ENCODE peak calls at places on chromosomes 11 and 22, in five cellular contexts. A is trophoblast cell, K is H9, Q is IMR-90, F is neuronal stem cell. M is an unnamed sample.

GRCh38 chr11:25453471-25453870 is 878.5 kb upstream of the ANO3 start:
- DNase-seq in K (no peak), Q (no peak), F (no peak), A (no peak), M (no peak)

GRCh38 chr11:117378966-117379865 is 51.6 kb downstream of the CEP164 start:
- DNase-seq in A (no peak), Q (no peak), K (no peak), F (no peak), M (no peak)

GRCh38 chr11:108319541-108320145 is 96.8 kb downstream of the ATM start:
- DNase-seq in K (no peak), F (no peak), A (peak), Q (peak), M (no peak)

GRCh38 chr22:22387386-22387736 is 121.2 kb downstream of the ZNF280B start:
- DNase-seq in Q (no peak), A (no peak), K (no peak), F (no peak), M (no peak)

GRCh38 chr11:65891180-65892136 is 985 bp downstream of the CCDC85B start:
- DNase-seq in K (peak), A (no peak), F (no peak), Q (no peak), M (no peak)

GRCh38 chr11:69894126-69895047 is 75.2 kb upstream of the FGF3 start:
- DNase-seq in K (no peak), F (no peak), A (peak), Q (peak), M (no peak)

GRCh38 chr22:50340157-50340879 is 2.8 kb upstream of the PPP6R2 start:
- DNase-seq in F (no peak), K (no peak), A (peak), Q (no peak), M (peak)

GRCh38 chr11:76614471-76615183 is 55.9 kb downstream of the LRRC32 start:
- DNase-seq in F (no peak), K (no peak), A (no peak), Q (no peak), M (no peak)

GRCh38 chr11:46348566-46348981 is 1.3 kb downstream of the DGKZ start:
- DNase-seq in K (no peak), A (no peak), F (no peak), Q (no peak), M (no peak)

GRCh38 chr11:46345131-46345597 is 2.1 kb upstream of the DGKZ start:
- DNase-seq in F (no peak), K (peak), A (peak), Q (no peak), M (no peak)

GRCh38 chr11:46345881-46346484 is 1.3 kb upstream of the DGKZ start:
- DNase-seq in K (no peak), A (no peak), Q (no peak), F (no peak), M (no peak)

GRCh38 chr11:46347637-46348311 is 511 bp downstream of the DGKZ start:
- DNase-seq in K (no peak), Q (no peak), F (no peak), A (no peak), M (no peak)

GRCh38 chr11:46346886-46347636 is at the start of gene DGKZ:
- DNase-seq in K (peak), Q (peak), A (peak), F (peak), M (peak)
- H3K23ac ChIP-seq in K (no peak), Q (peak), A (no peak), F (peak), M (peak)

GRCh38 chr22:17638432-17639237 is at the start of gene BCL2L13:
- DNase-seq in K (peak), A (peak), Q (peak), F (peak), M (peak)
- H3K23ac ChIP-seq in K (no peak), A (peak), Q (peak), F (peak), M (no peak)

GRCh38 chr11:30586251-30587144 is at the start of gene MPPED2:
- DNase-seq in F (peak), A (peak), K (peak), Q (no peak), M (no peak)
- H3K23ac ChIP-seq in F (peak), A (no peak), K (no peak), Q (no peak), M (peak)

GRCh38 chr11:126059238-126059761 is 3.4 kb downstream of the CDON start:
- DNase-seq in F (no peak), K (no peak), Q (no peak), A (no peak), M (no peak)

GRCh38 chr11:126063510-126063858 is 818 bp upstream of the CDON start:
- DNase-seq in A (no peak), Q (no peak), K (no peak), F (no peak), M (no peak)

GRCh38 chr11:126060651-126061220 is 1.9 kb downstream of the CDON start:
- DNase-seq in A (no peak), K (no peak), F (no peak), Q (no peak), M (no peak)

GRCh38 chr11:126062679-126063509 is at the start of gene CDON:
- DNase-seq in A (peak), K (peak), F (peak), Q (peak), M (peak)

DNA sequence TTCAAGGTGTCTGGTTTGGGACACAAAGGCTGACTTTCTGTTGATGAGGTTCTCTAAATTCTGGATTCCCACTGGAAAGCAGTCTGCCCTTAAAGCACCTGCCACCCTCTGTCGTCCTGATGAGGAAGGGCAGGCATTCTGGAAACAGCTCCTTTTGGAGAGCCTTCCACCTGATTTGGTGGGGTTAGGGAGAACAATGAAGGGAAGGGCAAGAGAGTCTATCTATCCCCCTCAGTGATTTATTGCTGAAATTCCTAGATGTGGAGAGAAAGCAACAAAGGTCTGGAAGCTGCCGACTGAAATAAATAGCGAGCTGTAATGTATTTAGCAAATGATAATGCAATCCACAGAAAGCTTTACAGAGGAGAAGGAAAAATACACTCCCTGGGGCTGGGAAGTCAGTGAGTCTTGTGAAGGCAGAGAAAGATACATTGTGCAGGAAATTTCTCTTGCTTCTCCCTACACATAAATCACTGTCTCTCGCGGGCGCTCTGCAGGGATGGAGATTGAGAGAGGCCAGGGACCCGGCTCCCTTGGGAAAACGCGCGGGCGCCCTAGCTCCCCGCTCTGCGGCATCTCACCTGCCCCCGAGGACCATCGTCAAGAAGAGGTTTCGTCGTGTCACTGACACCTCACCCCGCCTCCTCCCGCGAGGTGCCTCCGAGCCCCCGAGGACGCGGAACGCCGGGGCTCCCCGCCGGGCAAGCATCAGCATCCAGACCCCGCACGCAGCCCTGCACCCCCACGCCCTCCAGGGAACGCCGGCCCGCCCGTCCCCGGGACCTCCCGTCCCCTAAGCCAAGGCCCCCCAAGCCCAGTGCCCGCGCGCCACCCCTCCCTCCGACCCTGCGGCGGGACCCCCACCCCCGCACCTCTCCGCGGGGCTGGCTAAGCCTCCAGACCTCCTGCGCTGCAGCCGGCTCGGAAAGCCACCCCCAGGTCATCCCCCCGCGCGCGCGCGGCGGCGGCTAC is 673 bp downstream of the CDON start:
- DNase-seq in A (peak), Q (peak), F (no peak), K (peak), M (peak)
- H3K23ac ChIP-seq in A (no peak), Q (no peak), F (peak), K (no peak), M (peak)

GRCh38 chr22:19877626-19878339 is 23.1 kb upstream of the GNB1L start:
- DNase-seq in K (no peak), A (no peak), Q (peak), F (no peak), M (peak)

GRCh38 chr22:19879248-19879575 is 24.5 kb upstream of the GNB1L start:
- DNase-seq in F (no peak), Q (no peak), A (no peak), K (peak), M (no peak)

GRCh38 chr22:19879651-19879995 is 24.9 kb upstream of the GNB1L start:
- DNase-seq in F (no peak), A (no peak), Q (no peak), K (peak), M (no peak)

GRCh38 chr22:19879996-19880785 is 25.5 kb upstream of the GNB1L start:
- DNase-seq in Q (no peak), K (peak), A (no peak), F (no peak), M (no peak)

DNA sequence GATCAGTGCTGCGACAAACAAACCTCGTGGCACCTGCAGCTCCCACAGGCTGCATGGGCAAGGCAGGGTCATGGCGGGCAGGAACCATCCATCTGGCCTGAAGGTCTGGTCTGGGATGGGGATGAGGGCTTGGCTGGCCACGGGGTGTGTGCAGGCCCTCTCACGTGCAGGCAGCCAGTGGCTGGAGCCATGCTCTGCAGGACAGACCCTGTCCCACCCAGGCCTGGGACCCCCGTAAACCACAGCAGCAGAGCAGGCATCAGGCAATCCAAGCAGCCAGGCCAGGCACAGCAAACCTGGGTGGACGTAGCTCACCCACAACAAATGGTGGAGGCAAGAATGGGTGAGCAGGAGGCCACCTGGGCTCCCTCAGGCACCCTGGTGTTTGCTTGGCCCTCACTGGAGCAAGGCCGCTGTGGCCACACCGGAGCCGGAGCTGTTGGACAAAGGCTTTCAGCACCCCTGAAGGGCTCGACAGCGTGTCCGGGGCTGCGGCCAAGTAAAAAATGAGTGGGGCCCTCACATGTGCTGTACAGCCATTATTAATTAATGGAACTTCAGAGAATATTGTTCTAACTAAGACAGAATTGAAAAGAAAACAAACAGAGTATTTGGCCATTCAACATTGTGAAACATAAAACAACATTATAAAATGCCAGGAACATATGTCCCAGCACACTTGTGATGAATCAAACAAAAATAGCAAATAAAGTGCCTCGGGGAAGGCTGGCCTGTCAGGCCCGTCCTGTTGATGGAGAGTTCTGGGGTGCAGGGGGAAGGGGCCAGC is 24.0 kb upstream of the GNB1L start:
- DNase-seq in A (no peak), F (no peak), K (no peak), Q (peak), M (no peak)
- H3K23ac ChIP-seq in A (no peak), F (peak), K (no peak), Q (peak), M (no peak)

GRCh38 chr11:119018074-119018938 is at the start of the genes RPS25 and TRAPPC4:
- DNase-seq in Q (peak), A (peak), F (peak), K (peak), M (peak)
- H3K23ac ChIP-seq in Q (peak), A (no peak), F (peak), K (no peak), M (peak)

DNA sequence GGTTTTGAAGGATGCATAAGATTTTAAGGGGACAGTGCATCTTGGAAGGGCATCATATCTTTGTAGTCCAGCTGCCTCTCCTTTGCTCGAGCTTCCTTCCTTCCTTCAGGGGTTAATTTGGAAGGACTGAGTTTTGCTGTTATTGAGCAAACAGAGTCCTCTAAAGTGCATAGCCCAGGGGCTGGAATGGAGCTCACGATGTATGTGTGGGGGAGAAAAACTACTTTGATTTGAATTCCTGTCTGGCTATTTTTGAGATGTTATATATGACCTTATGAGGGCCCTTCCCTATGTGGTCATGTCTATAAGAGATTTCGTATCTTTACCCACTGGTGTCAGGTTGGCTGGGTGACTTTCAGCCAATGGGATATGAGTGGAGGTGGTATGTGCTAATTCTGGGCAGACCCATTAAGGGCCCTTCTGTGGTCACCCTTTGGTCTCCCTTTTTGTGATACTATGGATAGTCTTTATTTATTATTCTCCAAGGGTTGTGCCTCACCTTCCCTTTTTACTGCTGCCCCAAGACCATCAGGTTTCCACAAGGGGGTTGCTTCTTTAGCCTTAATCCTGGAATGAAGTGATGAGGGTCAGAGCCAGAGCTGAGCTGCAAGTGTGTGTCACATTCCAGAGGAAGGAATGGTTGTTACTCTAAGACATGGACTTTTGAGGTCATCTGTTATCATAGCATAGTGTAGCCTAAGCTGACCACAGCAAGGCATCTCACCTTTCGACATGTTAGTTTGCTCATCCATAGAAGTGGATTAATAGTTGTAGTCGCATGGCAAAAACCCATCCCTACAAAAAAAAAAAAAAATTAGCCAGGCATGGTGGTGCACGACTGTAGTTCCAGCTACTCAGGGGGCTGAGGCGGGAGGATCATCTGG is 54.6 kb downstream of the LRRC74B start:
- DNase-seq in F (no peak), A (peak), Q (peak), K (no peak), M (no peak)
- H3K23ac ChIP-seq in F (no peak), A (no peak), Q (no peak), K (no peak), M (no peak)

DNA sequence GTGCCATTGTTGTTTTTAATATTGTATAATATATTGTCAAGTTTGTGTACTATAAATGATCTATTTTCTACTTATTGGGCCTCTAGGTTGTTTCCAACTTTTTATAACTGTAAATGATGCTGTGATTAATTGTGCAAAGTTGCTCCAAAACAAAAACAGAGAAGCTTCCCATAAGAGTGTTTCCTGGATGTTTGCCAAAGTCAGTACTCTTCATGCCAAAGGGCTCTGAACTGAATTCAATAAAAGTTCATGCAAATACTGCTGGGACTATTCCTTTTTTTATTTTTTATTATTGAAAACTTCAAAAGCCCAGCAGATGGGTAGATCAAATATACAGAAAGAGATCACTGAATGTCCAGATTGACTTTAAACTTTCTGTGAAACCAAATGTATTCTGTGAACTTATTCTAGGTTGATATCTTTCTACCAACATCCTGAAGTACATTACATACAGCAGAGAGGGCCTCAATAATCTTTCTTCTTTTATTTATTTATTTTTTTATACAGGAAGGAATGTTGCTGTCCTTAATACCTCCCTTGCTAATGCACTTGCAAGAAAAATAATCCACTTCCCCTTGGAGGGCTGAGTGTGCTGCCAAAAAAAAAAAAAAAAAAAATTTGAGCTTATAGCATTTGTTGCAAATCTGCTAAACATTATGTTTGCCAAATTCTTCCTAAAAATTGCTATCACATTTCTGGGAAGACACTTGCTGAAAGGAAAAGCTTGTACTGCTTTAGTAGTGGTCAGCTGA is 53.1 kb downstream of the CTSC start:
- DNase-seq in K (no peak), Q (peak), F (no peak), A (no peak), M (no peak)
- H3K23ac ChIP-seq in K (no peak), Q (no peak), F (no peak), A (no peak), M (no peak)

M was measured in mesenchymal stem cell.